ENCODE peak calls at places on chromosome 18, in eight cellular contexts. One of them, this sample, is unnamed.

GRCh38 chr18:76697441-76697901 is 124.9 kb upstream of the ZNF236 start:
- DNase-seq in T follicular helper cell: no peak
- DNase-seq in AG10803: peak
- DNase-seq in ELF-1: no peak
- DNase-seq in suprapubic skin: no peak
- DNase-seq in T-helper 22 cell: no peak
- DNase-seq in head of caudate nucleus: no peak
- DNase-seq in activated naive CD4-positive, alpha-beta T cell treated with Interleukin-2 at 50 U/mL for 16 hours: no peak
- DNase-seq in this sample: no peak

GRCh38 chr18:58593930-58594329 is 35.0 kb downstream of the ALPK2 start:
- DNase-seq in T follicular helper cell: no peak
- DNase-seq in AG10803: peak
- DNase-seq in ELF-1: no peak
- DNase-seq in suprapubic skin: no peak
- DNase-seq in T-helper 22 cell: no peak
- DNase-seq in head of caudate nucleus: no peak
- DNase-seq in activated naive CD4-positive, alpha-beta T cell treated with Interleukin-2 at 50 U/mL for 16 hours: no peak
- DNase-seq in this sample: no peak

GRCh38 chr18:58266291-58266690 is 222.3 kb downstream of the NEDD4L start:
- DNase-seq in T follicular helper cell: no peak
- DNase-seq in AG10803: no peak
- DNase-seq in ELF-1: no peak
- DNase-seq in suprapubic skin: no peak
- DNase-seq in T-helper 22 cell: no peak
- DNase-seq in head of caudate nucleus: no peak
- DNase-seq in activated naive CD4-positive, alpha-beta T cell treated with Interleukin-2 at 50 U/mL for 16 hours: no peak
- DNase-seq in this sample: no peak

GRCh38 chr18:43819873-43820272 is 542.6 kb upstream of the SYT4 start:
- DNase-seq in T follicular helper cell: no peak
- DNase-seq in AG10803: no peak
- DNase-seq in ELF-1: no peak
- DNase-seq in suprapubic skin: no peak
- DNase-seq in T-helper 22 cell: no peak
- DNase-seq in head of caudate nucleus: no peak
- DNase-seq in activated naive CD4-positive, alpha-beta T cell treated with Interleukin-2 at 50 U/mL for 16 hours: no peak
- DNase-seq in this sample: no peak

GRCh38 chr18:30352551-30353168 is 689.9 kb downstream of the DSC3 start:
- DNase-seq in T follicular helper cell: no peak
- DNase-seq in AG10803: no peak
- DNase-seq in ELF-1: no peak
- DNase-seq in suprapubic skin: no peak
- DNase-seq in T-helper 22 cell: no peak
- DNase-seq in head of caudate nucleus: no peak
- DNase-seq in activated naive CD4-positive, alpha-beta T cell treated with Interleukin-2 at 50 U/mL for 16 hours: no peak
- DNase-seq in this sample: no peak

GRCh38 chr18:49359732-49360444 is 100.6 kb downstream of the DYM start:
- DNase-seq in T follicular helper cell: no peak
- DNase-seq in AG10803: peak
- DNase-seq in ELF-1: no peak
- DNase-seq in suprapubic skin: no peak
- DNase-seq in T-helper 22 cell: no peak
- DNase-seq in head of caudate nucleus: no peak
- DNase-seq in activated naive CD4-positive, alpha-beta T cell treated with Interleukin-2 at 50 U/mL for 16 hours: no peak
- DNase-seq in this sample: no peak

GRCh38 chr18:14974088-14974487 is 226.1 kb downstream of the ANKRD30B start:
- DNase-seq in T follicular helper cell: no peak
- DNase-seq in AG10803: peak
- DNase-seq in ELF-1: no peak
- DNase-seq in suprapubic skin: peak
- DNase-seq in T-helper 22 cell: no peak
- DNase-seq in head of caudate nucleus: no peak
- DNase-seq in activated naive CD4-positive, alpha-beta T cell treated with Interleukin-2 at 50 U/mL for 16 hours: no peak
- DNase-seq in this sample: no peak

GRCh38 chr18:7358989-7359726 is 128.3 kb downstream of the LRRC30 start:
- DNase-seq in T follicular helper cell: no peak
- DNase-seq in AG10803: no peak
- DNase-seq in ELF-1: no peak
- DNase-seq in suprapubic skin: no peak
- DNase-seq in T-helper 22 cell: no peak
- DNase-seq in head of caudate nucleus: no peak
- DNase-seq in activated naive CD4-positive, alpha-beta T cell treated with Interleukin-2 at 50 U/mL for 16 hours: no peak
- DNase-seq in this sample: no peak

GRCh38 chr18:25033747-25034471 is 318.1 kb downstream of the ZNF521 start:
- DNase-seq in T follicular helper cell: no peak
- DNase-seq in AG10803: no peak
- DNase-seq in ELF-1: no peak
- DNase-seq in suprapubic skin: no peak
- DNase-seq in T-helper 22 cell: no peak
- DNase-seq in head of caudate nucleus: no peak
- DNase-seq in activated naive CD4-positive, alpha-beta T cell treated with Interleukin-2 at 50 U/mL for 16 hours: no peak
- DNase-seq in this sample: no peak

This sample was measured in stimulated activated CD4-positive, alpha-beta T cell treated with anti-CD3 and anti-CD28 coated beads, Interleukin-2, amount 100 ng/mL, for 4 hours.